ENCODE peak calls at places on chromosomes 4 and X, in six cellular contexts. X, M, Y, O, Z and S are unnamed samples.

GRCh38 chr4:114921790-114922581 is 191.4 kb downstream of the NDST4 start:
- DNase-seq in X (no peak), M (no peak), Y (peak; percentile 5), O (no peak), Z (no peak), S (no peak)

GRCh38 chr4:152516156-152516555 is 19.7 kb downstream of the FBXW7 start:
- DNase-seq in X (no peak), M (no peak), Y (no peak), O (no peak), Z (no peak), S (no peak)

GRCh38 chrX:13851996-13852695 is 35.3 kb upstream of the GPM6B start:
- DNase-seq in X (no peak), M (no peak), Y (peak; percentile 10), O (no peak), Z (no peak), S (no peak)

GRCh38 chr4:20589436-20589835 is 110.8 kb upstream of the PACRGL start:
- DNase-seq in X (no peak), M (no peak), Y (no peak), O (no peak), Z (no peak), S (no peak)

GRCh38 chr4:60201052-60201673 is 999.0 kb upstream of the ADGRL3 start:
- DNase-seq in X (no peak), M (no peak), Y (peak; percentile 77), O (peak; percentile 14), Z (peak; percentile 17), S (no peak)

GRCh38 chr4:7094931-7095330 is 27.1 kb upstream of the GRPEL1 start:
- DNase-seq in X (no peak), M (no peak), Y (no peak), O (no peak), Z (no peak), S (no peak)

GRCh38 chrX:42415636-42416035 is 362.3 kb downstream of the PPP1R2C start:
- DNase-seq in X (no peak), M (no peak), Y (no peak), O (no peak), Z (no peak), S (no peak)

GRCh38 chr4:183888564-183888963 is 16.5 kb upstream of the STOX2 start:
- DNase-seq in X (no peak), M (no peak), Y (no peak), O (no peak), Z (no peak), S (no peak)

GRCh38 chr4:99826016-99826415 is 9.4 kb downstream of the DAPP1 start:
- DNase-seq in X (no peak), M (no peak), Y (no peak), O (no peak), Z (no peak), S (no peak)

GRCh38 chrX:120795301-120795700 is 80.4 kb downstream of the CT47B1 start:
- DNase-seq in X (no peak), M (no peak), Y (no peak), O (no peak), Z (no peak), S (no peak)

GRCh38 chrX:131977619-131978018 is 45.5 kb upstream of the STK26 start:
- DNase-seq in X (no peak), M (no peak), Y (no peak), O (peak; percentile 1), Z (no peak), S (no peak)

GRCh38 chr4:125728568-125728967 is 413.8 kb downstream of the FAT4 start:
- DNase-seq in X (no peak), M (no peak), Y (no peak), O (peak; percentile 87), Z (peak; percentile 33), S (no peak)